ENCODE peak calls at places on chromosome 9, in eight cellular contexts. S is GM12878, T is T-cell, D is hypothalamus, A is frontal cortex, Q is NCI-H2171 treated with DMSO at 0.1 percent for 48 hours, K is iris pigment epithelial cell, R is spleen. M is an unnamed sample.

GRCh38 chr9:133946840-133947486 is 45.2 kb downstream of the VAV2 start:
- DNase-seq in S (no peak), T (no peak), D (no peak), A (no peak), Q (no peak), K (no peak), R (peak), M (no peak)

GRCh38 chr9:133729646-133730281 is 8.4 kb downstream of the SARDH start:
- DNase-seq in S (no peak), T (no peak), D (no peak), A (no peak), Q (no peak), K (no peak), R (no peak), M (no peak)

GRCh38 chr9:135985459-135985774 is 24.2 kb upstream of the UBAC1 start:
- DNase-seq in S (no peak), T (no peak), D (no peak), A (no peak), Q (no peak), K (no peak), R (no peak), M (no peak)

GRCh38 chr9:124285903-124286291 is 28.1 kb downstream of the NEK6 start:
- DNase-seq in S (peak), T (peak), D (peak), A (no peak), Q (no peak), K (peak), R (peak), M (peak)

GRCh38 chr9:121360975-121361374 is 9.1 kb downstream of the STOM start:
- DNase-seq in S (no peak), T (no peak), D (no peak), A (no peak), Q (no peak), K (peak), R (no peak), M (no peak)

GRCh38 chr9:136291306-136292025 is 12.4 kb downstream of the CCDC187 start:
- DNase-seq in S (no peak), T (no peak), D (no peak), A (no peak), Q (no peak), K (no peak), R (no peak), M (no peak)

GRCh38 chr9:135146766-135147472 is 59.5 kb downstream of the OLFM1 start:
- DNase-seq in S (no peak), T (no peak), D (peak), A (peak), Q (peak), K (no peak), R (no peak), M (no peak)

GRCh38 chr9:38008168-38009034 is 60.6 kb downstream of the SHB start:
- DNase-seq in S (peak), T (no peak), D (no peak), A (peak), Q (no peak), K (peak), R (no peak), M (no peak)

GRCh38 chr9:92480332-92480771 is 2.0 kb downstream of the ASPN start:
- DNase-seq in S (no peak), T (no peak), D (no peak), A (no peak), Q (no peak), K (peak), R (no peak), M (no peak)

GRCh38 chr9:16112116-16112515 is 559.3 kb downstream of the CCDC171 start:
- DNase-seq in S (no peak), T (no peak), D (no peak), A (no peak), Q (no peak), K (no peak), R (no peak), M (no peak)

GRCh38 chr9:6384732-6385131 is 28.3 kb upstream of the UHRF2 start:
- DNase-seq in S (no peak), T (no peak), D (no peak), A (no peak), Q (peak), K (no peak), R (no peak), M (no peak)

GRCh38 chr9:36030871-36031270 is 5.8 kb upstream of the RECK start:
- DNase-seq in S (no peak), T (no peak), D (no peak), A (no peak), Q (no peak), K (no peak), R (no peak), M (no peak)

GRCh38 chr9:137663584-137663983 is 44.8 kb downstream of the EHMT1 start:
- DNase-seq in S (no peak), T (no peak), D (no peak), A (no peak), Q (no peak), K (no peak), R (no peak), M (no peak)

GRCh38 chr9:80285325-80285724 is 713.6 kb downstream of the TLE4 start:
- DNase-seq in S (no peak), T (no peak), D (no peak), A (no peak), Q (peak), K (peak), R (no peak), M (no peak)

GRCh38 chr9:17251100-17251499 is 116.3 kb downstream of the CNTLN start:
- DNase-seq in S (no peak), T (no peak), D (no peak), A (no peak), Q (no peak), K (no peak), R (no peak), M (no peak)

GRCh38 chr9:42852133-42852532 is 668.7 kb downstream of the SPATA31A6 start:
- DNase-seq in S (no peak), T (no peak), D (no peak), A (no peak), Q (no peak), K (peak), R (no peak), M (peak)

GRCh38 chr9:131735238-131736181 is 4.4 kb downstream of the RAPGEF1 start:
- DNase-seq in S (no peak), T (no peak), D (no peak), A (no peak), Q (no peak), K (no peak), R (no peak), M (no peak)

GRCh38 chr9:122053546-122053945 is 39.6 kb downstream of the TTLL11 start:
- DNase-seq in S (no peak), T (no peak), D (no peak), A (no peak), Q (no peak), K (no peak), R (no peak), M (no peak)

GRCh38 chr9:87642330-87643110 is 83.4 kb upstream of the CTSL start:
- DNase-seq in S (no peak), T (no peak), D (no peak), A (no peak), Q (no peak), K (no peak), R (no peak), M (no peak)

GRCh38 chr9:131823701-131824146 is 83.8 kb upstream of the RAPGEF1 start:
- DNase-seq in S (no peak), T (no peak), D (no peak), A (no peak), Q (no peak), K (no peak), R (no peak), M (no peak)

GRCh38 chr9:134374301-134375010 is 48.2 kb downstream of the RXRA start:
- DNase-seq in S (no peak), T (no peak), D (peak), A (no peak), Q (no peak), K (no peak), R (no peak), M (no peak)

GRCh38 chr9:83971485-83971884 is 8.5 kb downstream of the HNRNPK start:
- DNase-seq in S (no peak), T (no peak), D (no peak), A (no peak), Q (no peak), K (no peak), R (no peak), M (no peak)

GRCh38 chr9:25733336-25733982 is 55.2 kb upstream of the TUSC1 start:
- DNase-seq in S (no peak), T (no peak), D (no peak), A (no peak), Q (no peak), K (no peak), R (no peak), M (no peak)

GRCh38 chr9:128406848-128407391 is 13.7 kb upstream of the CERCAM start:
- DNase-seq in S (no peak), T (no peak), D (no peak), A (no peak), Q (no peak), K (peak), R (no peak), M (no peak)

GRCh38 chr9:36165766-36166149 is 3.4 kb upstream of the CCIN start:
- DNase-seq in S (no peak), T (no peak), D (no peak), A (peak), Q (no peak), K (no peak), R (no peak), M (no peak)

GRCh38 chr9:109624901-109625300 is 126.8 kb upstream of the PTPN3 start:
- DNase-seq in S (no peak), T (no peak), D (no peak), A (no peak), Q (no peak), K (no peak), R (no peak), M (no peak)